ENCODE peak calls at places on chromosomes 2 and 18, in ten cellular contexts. Q is NCI-H1105; L is NB4; N is ELR; G is CD4-positive, alpha-beta T cell; I is globus pallidus; F is fibroblast of mammary gland; O is GM04504; C is mammary epithelial cell; V is T-helper 2 cell. M is an unnamed sample.
A peak's percentile ranks its signal among the peaks of the same experiment; 100 is the strongest.

GRCh38 chr2:101190753-101191516 is 39.8 kb upstream of the TBC1D8 start:
- DNase-seq in Q (no peak), L (peak; percentile 33), N (no peak), G (no peak), I (no peak), F (peak; percentile 19), O (no peak), C (peak; percentile 52), V (no peak), M (peak; percentile 13)

GRCh38 chr2:23200460-23201113 is 184.4 kb upstream of the KLHL29 start:
- DNase-seq in Q (no peak), L (peak; percentile 11), N (no peak), G (no peak), I (no peak), F (no peak), O (no peak), C (no peak), V (no peak), M (no peak)

GRCh38 chr2:65228249-65228750 is 669 bp downstream of the ACTR2 start:
- DNase-seq in Q (peak; percentile 24), L (peak; percentile 86), N (peak; percentile 64), G (peak; percentile 27), I (peak; percentile 41), F (peak; percentile 52), O (no peak), C (peak; percentile 57), V (peak; percentile 11), M (peak; percentile 68)

GRCh38 chr2:102708847-102709559 is 52.8 kb upstream of the TMEM182 start:
- DNase-seq in Q (no peak), L (no peak), N (peak; percentile 72), G (no peak), I (no peak), F (peak; percentile 73), O (peak; percentile 14), C (peak; percentile 17), V (no peak), M (peak; percentile 39)

GRCh38 chr18:79022603-79023002 is 43.0 kb downstream of the SALL3 start:
- DNase-seq in Q (no peak), L (no peak), N (no peak), G (no peak), I (no peak), F (no peak), O (no peak), C (no peak), V (no peak), M (no peak)

GRCh38 chr2:234273887-234274584 is 222.8 kb downstream of the ARL4C start:
- DNase-seq in Q (no peak), L (no peak), N (no peak), G (no peak), I (no peak), F (no peak), O (no peak), C (no peak), V (peak; percentile 27), M (no peak)

GRCh38 chr2:23206652-23207051 is 178.3 kb upstream of the KLHL29 start:
- DNase-seq in Q (no peak), L (no peak), N (no peak), G (no peak), I (no peak), F (no peak), O (no peak), C (no peak), V (no peak), M (no peak)

GRCh38 chr2:206693399-206694137 is 24.6 kb downstream of the DYTN start:
- DNase-seq in Q (peak; percentile 56), L (peak; percentile 75), N (peak; percentile 66), G (peak; percentile 5), I (peak; percentile 54), F (peak; percentile 73), O (peak; percentile 23), C (peak; percentile 55), V (no peak), M (peak; percentile 62)

GRCh38 chr2:120231974-120232635 is 8.9 kb upstream of the TMEM185B start:
- DNase-seq in Q (no peak), L (no peak), N (no peak), G (peak; percentile 62), I (peak; percentile 23), F (peak; percentile 50), O (no peak), C (peak; percentile 58), V (peak; percentile 43), M (no peak)

GRCh38 chr2:64349143-64349530 is 104.8 kb upstream of the LGALSL start:
- DNase-seq in Q (no peak), L (no peak), N (no peak), G (no peak), I (no peak), F (no peak), O (no peak), C (no peak), V (no peak), M (no peak)

GRCh38 chr2:24855022-24855622 is 61.9 kb downstream of the CENPO start:
- DNase-seq in Q (no peak), L (no peak), N (no peak), G (no peak), I (no peak), F (peak; percentile 10), O (no peak), C (no peak), V (no peak), M (peak; percentile 46)

GRCh38 chr2:171081649-171082111 is 79.0 kb downstream of the TLK1 start:
- DNase-seq in Q (no peak), L (no peak), N (no peak), G (no peak), I (no peak), F (no peak), O (no peak), C (no peak), V (no peak), M (no peak)

GRCh38 chr2:207167129-207167923 is 1.6 kb upstream of the KLF7 start:
- DNase-seq in Q (no peak), L (peak; percentile 93), N (peak; percentile 36), G (no peak), I (peak; percentile 71), F (peak; percentile 74), O (no peak), C (peak; percentile 57), V (no peak), M (peak; percentile 83)

GRCh38 chr18:13178976-13179375 is 39.6 kb upstream of the LDLRAD4 start:
- DNase-seq in Q (no peak), L (no peak), N (peak; percentile 45), G (no peak), I (no peak), F (no peak), O (no peak), C (peak; percentile 68), V (no peak), M (peak; percentile 45)

GRCh38 chr2:121055088-121055487 is 229.9 kb downstream of the TFCP2L1 start:
- DNase-seq in Q (no peak), L (no peak), N (no peak), G (no peak), I (no peak), F (no peak), O (no peak), C (no peak), V (no peak), M (no peak)

GRCh38 chr2:11121823-11122155 is 33.5 kb upstream of the SLC66A3 start:
- DNase-seq in Q (no peak), L (no peak), N (no peak), G (no peak), I (no peak), F (no peak), O (no peak), C (no peak), V (no peak), M (no peak)

M was measured in EH.